ENCODE peak calls at places on chromosomes 7 and 10, in six cellular contexts. L, Y, C, B, Q and U are unnamed samples.

GRCh38 chr7:76346097-76346496 is 12.7 kb downstream of the YWHAG start:
- DNase-seq in L (no peak), Y (no peak), C (no peak), B (no peak), Q (no peak), U (no peak)

GRCh38 chr10:17984056-17984455 is 32.3 kb downstream of the SLC39A12 start:
- DNase-seq in L (no peak), Y (no peak), C (no peak), B (no peak), Q (no peak), U (no peak)

GRCh38 chr10:27950165-27950564 is 48.7 kb downstream of the ODAD2 start:
- DNase-seq in L (no peak), Y (no peak), C (no peak), B (no peak), Q (no peak), U (no peak)

GRCh38 chr7:29202651-29203069 is 8.1 kb downstream of the CHN2 start:
- DNase-seq in L (no peak), Y (no peak), C (no peak), B (no peak), Q (no peak), U (no peak)

GRCh38 chr10:125157473-125157865 is 2.9 kb downstream of the CTBP2 start:
- DNase-seq in L (no peak), Y (no peak), C (no peak), B (no peak), Q (no peak), U (no peak)

GRCh38 chr7:359776-360361 is 69.9 kb downstream of the FOXL3 start:
- DNase-seq in L (no peak), Y (no peak), C (no peak), B (no peak), Q (no peak), U (no peak)

GRCh38 chr10:60846173-60846572 is 67.9 kb downstream of the CDK1 start:
- DNase-seq in L (no peak), Y (no peak), C (no peak), B (no peak), Q (peak; percentile 41), U (no peak)

GRCh38 chr10:124632064-124632531 is 112.1 kb downstream of the FAM53B start:
- DNase-seq in L (peak; percentile 56), Y (peak; percentile 89), C (peak; percentile 70), B (no peak), Q (no peak), U (no peak)

GRCh38 chr10:130934333-130935035 is 377.0 kb downstream of the TCERG1L start:
- DNase-seq in L (peak; percentile 37), Y (no peak), C (no peak), B (no peak), Q (no peak), U (peak; percentile 31)

DNA sequence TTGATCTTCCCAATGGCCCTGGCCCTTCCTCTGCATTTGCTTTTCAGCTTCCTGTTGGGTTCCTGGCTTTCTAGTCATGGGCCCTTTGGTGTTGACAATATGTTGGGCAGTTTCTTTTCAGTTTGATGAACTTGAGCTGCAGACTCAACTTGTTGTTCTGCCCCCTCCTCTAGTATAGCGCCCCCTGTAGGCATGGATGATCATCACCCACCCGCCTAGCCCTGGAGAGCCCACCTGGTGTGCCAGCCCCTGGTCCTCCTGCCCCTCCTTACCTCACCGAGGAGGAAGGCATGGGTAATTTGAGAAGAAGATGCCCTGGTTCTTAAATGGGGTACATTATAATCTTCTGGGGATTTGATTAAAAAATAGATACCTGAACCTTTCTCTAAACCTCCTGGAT is 271.2 kb downstream of the SNX10 start:
- DNase-seq in L (no peak), Y (no peak), C (no peak), B (no peak), Q (no peak), U (no peak)
- TF ChIP-seq CTCF in L (peak; percentile 46), Y (no peak), C (no peak), B (no peak), Q (no peak), U (no peak)

GRCh38 chr7:23108995-23109394 is 3.4 kb downstream of the KLHL7 start:
- DNase-seq in L (no peak), Y (no peak), C (no peak), B (no peak), Q (no peak), U (no peak)

GRCh38 chr7:23106491-23106800 is 861 bp downstream of the KLHL7 start:
- DNase-seq in L (no peak), Y (no peak), C (no peak), B (no peak), Q (no peak), U (no peak)

GRCh38 chr7:23106801-23107713 is 1.5 kb downstream of the KLHL7 start:
- DNase-seq in L (no peak), Y (no peak), C (no peak), B (no peak), Q (no peak), U (no peak)

GRCh38 chr7:23109470-23109869 is 3.9 kb downstream of the KLHL7 start:
- DNase-seq in L (no peak), Y (no peak), C (no peak), B (no peak), Q (no peak), U (no peak)

GRCh38 chr7:23107781-23108180 is 2.2 kb downstream of the KLHL7 start:
- DNase-seq in L (no peak), Y (no peak), C (no peak), B (no peak), Q (no peak), U (no peak)
- TF ChIP-seq CTCF in L (no peak), Y (no peak), C (no peak), B (no peak), Q (no peak), U (no peak)

DNA sequence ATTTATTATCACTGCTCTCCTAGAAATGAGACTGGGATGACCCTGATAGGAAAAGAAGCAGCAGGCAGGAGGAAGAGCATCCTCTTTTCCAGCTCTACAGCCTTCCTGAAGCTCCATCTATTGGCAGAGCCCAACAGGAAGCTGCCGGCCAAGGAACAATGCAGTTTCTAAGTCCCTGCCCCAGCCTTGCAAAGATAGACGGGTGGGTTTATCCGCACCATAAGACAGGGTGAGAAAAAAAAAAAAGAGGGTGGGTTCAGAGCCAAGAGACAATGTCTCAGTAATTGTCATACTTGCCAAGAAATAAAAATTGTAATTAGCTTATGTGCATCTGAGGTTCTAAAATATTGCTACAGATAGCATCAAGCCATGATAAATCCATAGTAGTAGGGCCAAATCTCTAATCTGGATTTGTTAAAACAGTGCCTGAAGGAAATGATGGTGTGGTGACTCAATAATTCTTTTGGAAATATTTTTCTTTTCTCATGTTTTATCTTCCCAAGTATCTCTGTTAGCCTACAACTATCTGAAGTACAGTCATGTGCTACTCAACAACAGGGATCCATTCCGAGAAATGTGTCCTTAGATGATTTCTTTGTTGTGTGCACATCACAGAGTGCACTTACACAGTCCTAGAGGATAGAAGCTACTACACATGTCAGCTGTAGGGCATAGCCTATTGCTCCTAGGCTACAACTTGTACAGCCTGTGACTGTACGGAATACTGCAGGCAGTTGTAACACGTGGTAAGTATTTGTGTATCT is 242.9 kb upstream of the CXCL12 start:
- DNase-seq in L (no peak), Y (no peak), C (no peak), B (no peak), Q (peak; percentile 36), U (no peak)
- TF ChIP-seq CTCF in L (no peak), Y (peak; percentile 1), C (no peak), B (no peak), Q (peak; percentile 4), U (no peak)

DNA sequence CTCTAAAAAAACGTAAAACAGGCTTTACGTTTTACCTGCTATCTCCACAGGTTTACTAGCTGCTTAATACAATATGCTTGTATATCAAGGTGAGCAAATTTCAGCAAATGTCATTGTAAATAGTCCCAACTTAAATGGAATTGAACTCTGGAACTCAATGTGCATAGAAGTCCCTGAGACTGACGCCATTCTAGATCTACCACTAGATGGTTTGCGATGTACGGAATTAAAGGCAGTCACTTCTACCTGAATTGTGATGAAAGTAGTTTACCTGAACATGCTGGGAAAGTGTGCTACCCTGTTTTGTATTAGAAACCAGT is 837 bp upstream of the SNX13 start:
- DNase-seq in L (no peak), Y (no peak), C (no peak), B (no peak), Q (no peak), U (no peak)
- TF ChIP-seq CTCF in L (no peak), Y (peak; percentile 7), C (no peak), B (no peak), Q (peak; percentile 5), U (peak; percentile 9)

GRCh38 chr7:140036224-140036651 is 26.5 kb downstream of the PARP12 start:
- DNase-seq in L (no peak), Y (no peak), C (no peak), B (no peak), Q (no peak), U (no peak)
- TF ChIP-seq CTCF in L (no peak), Y (no peak), C (no peak), B (no peak), Q (no peak), U (no peak)

GRCh38 chr7:50212666-50213621 is 91.6 kb upstream of the IKZF1 start:
- DNase-seq in L (no peak), Y (no peak), C (no peak), B (no peak), Q (no peak), U (no peak)
- TF ChIP-seq CTCF in L (no peak), Y (no peak), C (no peak), B (no peak), Q (no peak), U (no peak)